ENCODE peak calls at places on chromosomes 5 and 9, in six cellular contexts. S is activated naive CD8-positive, alpha-beta T cell treated with anti-CD3 and anti-CD28 coated beads, Interleukin-2, amount 50 U/mL, for 24 hours; K is NCI-H1694 treated with DMSO at 0.1 percent for 48 hours; D is non-pigmented ciliary epithelial cell; W is endothelial cell; X is mesothelial cell of epicardium. C is an unnamed sample.

GRCh38 chr9:108473209-108474112 is 382.3 kb downstream of the ACTL7B start:
- DNase-seq in S (no peak), K (no peak), D (no peak), W (no peak), X (no peak), C (peak)

GRCh38 chr5:172749881-172750608 is 20.9 kb downstream of the DUSP1 start:
- DNase-seq in S (no peak), K (no peak), D (no peak), W (no peak), X (no peak), C (peak)

GRCh38 chr9:88236531-88237453 is 98.5 kb upstream of the SPATA31C2 start:
- DNase-seq in S (no peak), K (no peak), D (no peak), W (no peak), X (no peak), C (peak)

GRCh38 chr9:130901498-130902203 is 5.0 kb upstream of the QRFP start:
- DNase-seq in S (no peak), K (no peak), D (no peak), W (no peak), X (no peak), C (no peak)

GRCh38 chr9:35923927-35924763 is 14.9 kb downstream of the SPAAR start:
- DNase-seq in S (peak), K (no peak), D (no peak), W (no peak), X (no peak), C (no peak)

GRCh38 chr5:127950707-127951356 is 132.7 kb upstream of the SLC12A2 start:
- DNase-seq in S (no peak), K (no peak), D (no peak), W (no peak), X (no peak), C (no peak)

GRCh38 chr5:10233505-10233904 is 16.2 kb downstream of the ATPSCKMT start:
- DNase-seq in S (no peak), K (no peak), D (peak), W (peak), X (peak), C (no peak)

GRCh38 chr9:128275198-128276007 is at the start of gene GOLGA2:
- DNase-seq in S (peak), K (no peak), D (no peak), W (peak), X (peak), C (no peak)

GRCh38 chr9:27865031-27865438 is 291.8 kb upstream of the C9orf72 start:
- DNase-seq in S (no peak), K (no peak), D (peak), W (no peak), X (no peak), C (no peak)

GRCh38 chr9:95507456-95508241 is 9.1 kb downstream of the PTCH1 start:
- DNase-seq in S (peak), K (no peak), D (no peak), W (peak), X (no peak), C (peak)

GRCh38 chr9:130732131-130732530 is 38.6 kb downstream of the EXOSC2 start:
- DNase-seq in S (no peak), K (peak), D (no peak), W (no peak), X (no peak), C (no peak)

C was measured in cerebellar cortex.